ENCODE peak calls at places on chromosomes 2 and 18, in six cellular contexts. G is CD8-positive, alpha-beta memory T cell; M is Kasumi-1; F is aorta; E is stimulated activated naive CD8-positive, alpha-beta T cell treated with anti-CD3 and anti-CD28 coated beads, Interleukin-15, amount 100 ng/mL, for 72 hours; A is astrocyte. X is an unnamed sample.

GRCh38 chr2:73776381-73776780 is 3.5 kb downstream of the DUSP11 start:
- DNase-seq in M (no peak), F (no peak), G (no peak), A (no peak), E (no peak), X (no peak)

GRCh38 chr2:102391530-102391929 is 31.4 kb upstream of the IL18RAP start:
- DNase-seq in E (no peak), F (no peak), M (no peak), G (no peak), A (no peak), X (no peak)

GRCh38 chr18:30280861-30281470 is 761.6 kb downstream of the DSC3 start:
- DNase-seq in A (peak), G (no peak), F (no peak), E (no peak), M (peak), X (peak)

GRCh38 chr2:241692448-241692847 is 5.8 kb upstream of the DTYMK start:
- DNase-seq in E (no peak), A (peak), F (no peak), G (no peak), M (no peak), X (peak)

GRCh38 chr2:224369028-224369632 is 32.8 kb downstream of the FAM124B start:
- DNase-seq in F (no peak), A (no peak), G (no peak), M (peak), E (no peak), X (peak)

GRCh38 chr2:75602724-75603342 is 42.1 kb upstream of the EVA1A start:
- DNase-seq in F (no peak), M (no peak), G (no peak), E (no peak), A (peak), X (peak)

GRCh38 chr2:150256746-150257145 is 230.7 kb downstream of the RND3 start:
- DNase-seq in M (no peak), F (no peak), G (no peak), A (no peak), E (no peak), X (no peak)

GRCh38 chr2:80020061-80020460 is 284.5 kb downstream of the LRRTM1 start:
- DNase-seq in F (no peak), A (no peak), G (no peak), M (no peak), E (no peak), X (no peak)

GRCh38 chr2:227834423-227834822 is 20.8 kb downstream of the CCL20 start:
- DNase-seq in F (no peak), G (no peak), A (no peak), M (no peak), E (no peak), X (peak)

GRCh38 chr2:169928463-169928864 is 101.2 kb downstream of the UBR3 start:
- DNase-seq in M (peak), A (peak), E (no peak), G (no peak), F (no peak), X (peak)

GRCh38 chr2:181411105-181411849 is 45.9 kb upstream of the ITGA4 start:
- DNase-seq in F (peak), G (no peak), A (no peak), M (peak), E (no peak), X (no peak)

GRCh38 chr2:130834091-130834922 is 2.4 kb upstream of the ARHGEF4 start:
- DNase-seq in F (peak), M (no peak), G (no peak), E (no peak), A (peak), X (peak)

GRCh38 chr2:23434721-23435121 is 49.7 kb downstream of the KLHL29 start:
- DNase-seq in G (no peak), E (no peak), F (no peak), A (no peak), M (no peak), X (no peak)

GRCh38 chr2:61340242-61340641 is 130.6 kb downstream of the USP34 start:
- DNase-seq in F (no peak), M (no peak), G (no peak), E (no peak), A (peak), X (peak)

GRCh38 chr2:28981016-28981441 is at the start of gene TOGARAM2:
- DNase-seq in G (no peak), F (no peak), M (no peak), E (no peak), A (peak), X (no peak)

GRCh38 chr18:13436596-13436995 is 218.0 kb downstream of the LDLRAD4 start:
- DNase-seq in M (no peak), A (no peak), F (no peak), G (no peak), E (no peak), X (no peak)

GRCh38 chr2:136116111-136116812 is 1.7 kb downstream of the CXCR4 start:
- DNase-seq in M (peak), F (peak), G (peak), A (no peak), E (peak), X (no peak)

GRCh38 chr18:57918601-57919000 is 115.5 kb upstream of the ATP8B1 start:
- DNase-seq in E (no peak), A (no peak), M (no peak), G (no peak), F (no peak), X (no peak)

GRCh38 chr2:216776076-216776726 is 80.9 kb upstream of the IGFBP5 start:
- DNase-seq in F (no peak), A (peak), M (no peak), G (no peak), E (no peak), X (no peak)

GRCh38 chr2:119367472-119368099 is 809 bp downstream of the DBI start:
- DNase-seq in E (peak), M (peak), F (peak), G (peak), A (no peak), X (peak)

GRCh38 chr2:156687715-156688114 is 251.5 kb downstream of the GPD2 start:
- DNase-seq in F (peak), M (no peak), E (no peak), A (no peak), G (no peak), X (peak)

GRCh38 chr2:201127570-201127969 is 11.6 kb downstream of the CFLAR start:
- DNase-seq in E (peak), M (no peak), G (no peak), F (peak), A (peak), X (peak)

GRCh38 chr2:145851730-145852129 is 1331.8 kb upstream of the ZEB2 start:
- DNase-seq in A (peak), E (no peak), F (no peak), M (no peak), G (no peak), X (no peak)

GRCh38 chr2:165868211-165868610 is 74.2 kb upstream of the GALNT3 start:
- DNase-seq in F (no peak), A (peak), M (no peak), G (no peak), E (no peak), X (peak)

GRCh38 chr18:56522826-56523225 is 115.6 kb downstream of the TXNL1 start:
- DNase-seq in E (no peak), G (no peak), A (peak), F (no peak), M (no peak), X (peak)

GRCh38 chr2:232142049-232142448 is 180.5 kb downstream of the DIS3L2 start:
- DNase-seq in A (peak), G (no peak), F (no peak), M (no peak), E (peak), X (peak)

GRCh38 chr2:112065966-112066365 is 10.9 kb downstream of the TMEM87B start:
- DNase-seq in A (peak), F (no peak), G (no peak), M (no peak), E (no peak), X (peak)

GRCh38 chr2:153110477-153110876 is 368.1 kb downstream of the RPRM start:
- DNase-seq in E (no peak), G (no peak), M (no peak), A (no peak), F (no peak), X (no peak)

GRCh38 chr2:241350878-241351639 is 5.0 kb upstream of the FARP2 start:
- DNase-seq in A (no peak), E (no peak), M (no peak), G (no peak), F (no peak), X (no peak)

GRCh38 chr2:42917374-42918017 is 125.1 kb upstream of the HAAO start:
- DNase-seq in E (peak), F (no peak), M (no peak), A (peak), G (no peak), X (peak)

GRCh38 chr2:55103039-55103438 is 52.8 kb upstream of the RTN4 start:
- DNase-seq in G (no peak), A (no peak), M (peak), F (no peak), E (no peak), X (peak)

GRCh38 chr2:100145893-100146753 is 3.7 kb upstream of the AFF3 start:
- DNase-seq in M (no peak), F (no peak), E (no peak), G (no peak), A (no peak), X (no peak)

GRCh38 chr18:56638232-56639093 is at the start of gene TXNL1:
- DNase-seq in A (peak), E (peak), G (peak), F (peak), M (peak), X (peak)

GRCh38 chr18:79533591-79533990 is 137.9 kb downstream of the NFATC1 start:
- DNase-seq in E (no peak), M (no peak), G (no peak), F (peak), A (no peak), X (no peak)

GRCh38 chr2:55887906-55888625 is 35.5 kb downstream of the EFEMP1 start:
- DNase-seq in G (no peak), A (peak), M (no peak), E (no peak), F (no peak), X (peak)

GRCh38 chr2:26455037-26455800 is 22.7 kb downstream of the OTOF start:
- DNase-seq in F (no peak), A (no peak), M (no peak), E (no peak), G (no peak), X (no peak)